ENCODE peak calls at places on chromosome 5, in nine cellular contexts. I is brain microvascular endothelial cell; F is adrenal gland; X is activated CD8-positive, alpha-beta T cell treated with anti-CD3 and anti-CD28 coated beads for 36 hours; U is osteocyte; J is body of pancreas; B is A549; H is left ventricle myocardium inferior; Z is tibial nerve. Y is an unnamed sample.

GRCh38 chr5:675876-676698 is 17.1 kb downstream of the TPPP start:
- DNase-seq in I (no peak), F (no peak), X (no peak), U (peak), J (no peak), B (no peak), H (peak), Z (no peak), Y (no peak)

GRCh38 chr5:179158556-179158955 is 98.4 kb downstream of the ZNF354C start:
- DNase-seq in I (no peak), F (no peak), X (no peak), U (no peak), J (peak), B (no peak), H (no peak), Z (no peak), Y (no peak)

GRCh38 chr5:174843263-174844250 is 119.2 kb downstream of the MSX2 start:
- DNase-seq in I (no peak), F (no peak), X (no peak), U (no peak), J (no peak), B (no peak), H (peak), Z (no peak), Y (no peak)

GRCh38 chr5:169162407-169162806 is 138.5 kb downstream of the SLIT3 start:
- DNase-seq in I (peak), F (no peak), X (no peak), U (no peak), J (no peak), B (no peak), H (no peak), Z (no peak), Y (no peak)

GRCh38 chr5:67677422-67677970 is 480.9 kb upstream of the CD180 start:
- DNase-seq in I (no peak), F (no peak), X (no peak), U (no peak), J (no peak), B (no peak), H (no peak), Z (no peak), Y (no peak)

GRCh38 chr5:115875447-115875846 is 33.7 kb downstream of the AP3S1 start:
- DNase-seq in I (no peak), F (no peak), X (no peak), U (no peak), J (no peak), B (no peak), H (no peak), Z (no peak), Y (no peak)

GRCh38 chr5:146042628-146043279 is 62.6 kb downstream of the PLAC8L1 start:
- DNase-seq in I (peak), F (no peak), X (no peak), U (peak), J (no peak), B (no peak), H (no peak), Z (no peak), Y (no peak)

GRCh38 chr5:107868994-107869393 is 198.3 kb upstream of the EFNA5 start:
- DNase-seq in I (no peak), F (no peak), X (no peak), U (no peak), J (no peak), B (no peak), H (no peak), Z (no peak), Y (no peak)

GRCh38 chr5:128493657-128494329 is 44.3 kb downstream of the FBN2 start:
- DNase-seq in I (no peak), F (no peak), X (no peak), U (no peak), J (no peak), B (no peak), H (no peak), Z (no peak), Y (no peak)

GRCh38 chr5:147613359-147613758 is 103.5 kb upstream of the DPYSL3 start:
- DNase-seq in I (peak), F (no peak), X (no peak), U (no peak), J (no peak), B (no peak), H (no peak), Z (no peak), Y (no peak)

GRCh38 chr5:31783246-31783645 is 144.3 kb downstream of the PDZD2 start:
- DNase-seq in I (no peak), F (no peak), X (no peak), U (no peak), J (no peak), B (no peak), H (no peak), Z (no peak), Y (no peak)

GRCh38 chr5:38382898-38383297 is 124.5 kb downstream of the EGFLAM start:
- DNase-seq in I (peak), F (peak), X (peak), U (peak), J (peak), B (peak), H (peak), Z (peak), Y (peak)

GRCh38 chr5:171495122-171495700 is 75.8 kb downstream of the FGF18 start:
- DNase-seq in I (no peak), F (no peak), X (no peak), U (no peak), J (no peak), B (no peak), H (no peak), Z (no peak), Y (no peak)

GRCh38 chr5:36033050-36033449 is 33.6 kb downstream of the UGT3A2 start:
- DNase-seq in I (no peak), F (no peak), X (no peak), U (no peak), J (no peak), B (no peak), H (no peak), Z (no peak), Y (no peak)

GRCh38 chr5:172113036-172113435 is 75.0 kb downstream of the STK10 start:
- DNase-seq in I (peak), F (no peak), X (peak), U (no peak), J (no peak), B (no peak), H (peak), Z (no peak), Y (no peak)

GRCh38 chr5:147558131-147558730 is 48.4 kb upstream of the DPYSL3 start:
- DNase-seq in I (no peak), F (no peak), X (no peak), U (no peak), J (no peak), B (no peak), H (no peak), Z (no peak), Y (no peak)

GRCh38 chr5:67268233-67269011 is 71.8 kb upstream of the CD180 start:
- DNase-seq in I (peak), F (peak), X (no peak), U (peak), J (peak), B (peak), H (peak), Z (peak), Y (no peak)

GRCh38 chr5:179269781-179270543 is 75.3 kb downstream of the ADAMTS2 start:
- DNase-seq in I (no peak), F (peak), X (no peak), U (no peak), J (peak), B (no peak), H (no peak), Z (no peak), Y (no peak)

GRCh38 chr5:79111960-79112702 is 522 bp downstream of the BHMT start:
- DNase-seq in I (no peak), F (no peak), X (no peak), U (no peak), J (no peak), B (no peak), H (no peak), Z (no peak), Y (no peak)

GRCh38 chr5:59116231-59116900 is 533.5 kb downstream of the RAB3C start:
- DNase-seq in I (no peak), F (no peak), X (no peak), U (no peak), J (no peak), B (no peak), H (no peak), Z (no peak), Y (no peak)

GRCh38 chr5:140145818-140146522 is 20.2 kb downstream of the IGIP start:
- DNase-seq in I (peak), F (peak), X (peak), U (peak), J (peak), B (peak), H (peak), Z (peak), Y (peak)

GRCh38 chr5:77631166-77631582 is 7.3 kb downstream of the OTP start:
- DNase-seq in I (no peak), F (no peak), X (peak), U (no peak), J (no peak), B (no peak), H (no peak), Z (no peak), Y (no peak)

GRCh38 chr5:94366811-94367210 is 251.6 kb downstream of the KIAA0825 start:
- DNase-seq in I (no peak), F (no peak), X (no peak), U (no peak), J (no peak), B (no peak), H (no peak), Z (no peak), Y (no peak)

GRCh38 chr5:178113841-178114324 is 551 bp downstream of the N4BP3 start:
- DNase-seq in I (no peak), F (no peak), X (peak), U (no peak), J (no peak), B (no peak), H (no peak), Z (no peak), Y (peak)

GRCh38 chr5:159324097-159324760 is 6.1 kb downstream of the IL12B start:
- DNase-seq in I (peak), F (no peak), X (no peak), U (no peak), J (no peak), B (no peak), H (no peak), Z (no peak), Y (no peak)

GRCh38 chr5:5025774-5026406 is 114.2 kb upstream of the ADAMTS16 start:
- DNase-seq in I (no peak), F (no peak), X (peak), U (no peak), J (no peak), B (no peak), H (no peak), Z (no peak), Y (no peak)

GRCh38 chr5:128842241-128842640 is 123.0 kb upstream of the SLC27A6 start:
- DNase-seq in I (no peak), F (no peak), X (no peak), U (no peak), J (no peak), B (no peak), H (no peak), Z (no peak), Y (no peak)

GRCh38 chr5:169753795-169754194 is 116.7 kb downstream of the DOCK2 start:
- DNase-seq in I (no peak), F (no peak), X (no peak), U (no peak), J (no peak), B (no peak), H (no peak), Z (no peak), Y (no peak)

GRCh38 chr5:93581738-93582414 is 857 bp upstream of the NR2F1-AS1 start:
- DNase-seq in I (peak), F (peak), X (no peak), U (no peak), J (no peak), B (no peak), H (no peak), Z (no peak), Y (no peak)

GRCh38 chr5:5800801-5801761 is 378.6 kb downstream of the ICE1 start:
- DNase-seq in I (no peak), F (no peak), X (no peak), U (no peak), J (no peak), B (no peak), H (peak), Z (no peak), Y (no peak)

GRCh38 chr5:38446029-38446522 is 110.4 kb downstream of the LIFR start:
- DNase-seq in I (no peak), F (no peak), X (no peak), U (no peak), J (no peak), B (no peak), H (no peak), Z (no peak), Y (no peak)

DNA sequence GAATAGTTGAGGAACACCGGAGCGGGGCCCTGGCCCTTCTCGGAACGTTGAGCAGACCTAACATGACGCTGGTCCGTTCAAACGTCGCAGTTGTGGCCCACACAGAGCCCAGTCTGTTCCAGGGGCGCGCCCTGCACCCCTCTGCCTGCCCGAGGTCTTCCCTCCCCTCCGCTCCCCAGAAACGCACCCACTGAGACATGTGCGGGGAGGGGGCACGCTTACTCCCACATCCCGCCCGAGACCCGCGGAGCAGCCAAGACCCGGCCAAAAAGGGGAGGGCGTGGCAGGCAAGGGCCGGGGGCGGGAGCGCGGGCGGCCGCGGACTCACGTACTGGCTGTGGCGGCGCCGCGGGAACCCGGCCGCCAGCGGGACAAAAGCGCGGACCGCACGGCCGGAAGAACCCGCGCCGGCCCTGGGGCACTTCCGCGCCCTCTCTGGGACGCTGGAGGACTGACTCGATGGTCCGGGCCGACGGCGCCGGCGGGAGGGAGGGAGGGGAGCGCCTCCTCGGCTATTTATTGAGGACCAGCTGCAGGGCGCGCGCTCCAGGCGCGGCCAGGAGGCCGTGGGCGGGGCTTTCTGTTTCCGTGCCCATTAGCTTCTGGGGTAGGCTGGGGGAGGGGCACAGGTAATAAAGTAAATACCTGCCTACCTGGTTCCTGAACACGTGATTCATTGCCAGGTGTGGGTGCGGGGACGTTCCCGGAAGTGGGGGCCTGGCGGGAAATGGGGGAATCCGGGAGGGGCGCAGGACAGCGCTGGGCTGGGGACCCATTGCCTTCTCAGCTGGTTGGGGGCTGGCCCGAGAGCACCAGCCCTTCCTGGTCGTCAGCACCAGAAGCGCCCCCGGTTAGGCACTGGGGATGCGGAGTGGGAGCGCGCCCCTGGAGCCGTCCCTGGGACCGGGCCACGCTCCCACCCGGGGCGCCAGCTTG is at the start of gene ZFP62:
- DNase-seq in I (peak), F (peak), X (peak), U (peak), J (peak), B (peak), H (peak), Z (peak), Y (peak)
- TF ChIP-seq CTCF in I (no peak), F (no peak), X (peak), U (no peak), J (no peak), B (no peak), H (peak), Z (peak), Y (no peak)

DNA sequence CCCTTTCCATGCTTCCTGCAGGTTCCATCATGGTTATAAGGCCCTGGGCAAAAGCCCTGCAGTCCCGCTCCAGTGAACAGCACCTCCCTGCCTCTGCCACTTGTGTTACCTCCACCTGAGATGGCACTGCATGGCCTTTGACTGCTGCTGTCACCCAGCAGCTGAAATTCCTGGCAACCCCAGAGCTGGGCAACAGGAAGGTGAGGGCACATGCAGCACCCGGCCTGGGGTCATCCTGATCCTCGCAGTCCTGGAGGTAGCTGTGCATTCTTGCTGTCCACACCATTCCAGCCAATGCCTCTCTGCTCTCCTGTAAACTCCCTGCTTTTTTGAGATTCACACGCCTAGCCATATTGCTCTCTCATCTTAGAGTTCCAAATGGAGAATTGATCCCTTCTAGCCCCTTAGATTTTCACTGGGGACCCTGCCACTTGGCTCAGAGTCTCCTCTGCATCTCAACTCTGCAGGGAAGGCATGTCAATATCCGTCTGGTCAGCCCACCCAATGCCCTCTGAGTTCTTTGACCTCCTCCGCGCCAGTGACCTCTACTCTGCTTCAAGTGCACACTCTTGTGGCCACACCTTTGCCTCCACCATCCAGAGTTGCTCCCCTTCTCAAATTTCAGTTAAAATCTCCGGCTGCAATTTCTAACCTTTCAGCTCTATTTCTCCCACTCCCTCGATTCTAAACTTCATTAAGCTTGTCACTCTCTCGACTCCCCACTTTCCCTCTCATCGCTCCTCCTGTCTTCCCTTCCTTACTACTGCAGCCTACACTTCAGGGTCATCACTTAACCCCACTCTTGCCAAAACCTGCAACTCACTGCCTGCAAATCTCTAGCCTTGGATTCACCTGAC is 93.4 kb downstream of the ANKH start:
- DNase-seq in I (no peak), F (no peak), X (no peak), U (no peak), J (no peak), B (no peak), H (no peak), Z (no peak), Y (no peak)
- TF ChIP-seq CTCF in I (no peak), F (no peak), X (no peak), U (no peak), J (no peak), B (no peak), H (no peak), Z (no peak), Y (no peak)

GRCh38 chr5:24005384-24005783 is 498.0 kb downstream of the PRDM9 start:
- DNase-seq in I (no peak), F (no peak), X (no peak), U (no peak), J (no peak), B (no peak), H (no peak), Z (no peak), Y (no peak)
- TF ChIP-seq CTCF in I (no peak), F (no peak), X (no peak), U (no peak), J (no peak), B (no peak), H (no peak), Z (no peak), Y (peak)

DNA sequence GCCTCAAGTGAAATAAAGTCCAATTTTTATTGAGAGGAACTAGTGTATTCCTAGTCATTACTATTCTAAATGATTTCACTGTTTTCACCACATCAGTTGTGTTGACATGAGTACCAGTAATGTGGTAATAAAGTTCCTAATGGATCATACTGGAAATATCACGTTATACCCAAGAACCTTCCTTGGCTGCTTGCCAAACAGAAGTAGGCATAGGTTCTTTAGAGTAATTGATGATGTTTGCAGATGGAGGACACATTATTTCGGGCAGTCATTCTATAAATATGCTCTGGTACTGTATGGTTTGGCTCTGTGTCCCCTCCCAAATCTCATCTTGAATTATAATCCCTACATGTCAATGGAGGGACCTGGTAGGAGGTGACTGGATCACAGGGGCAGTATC is 15.1 kb downstream of the SNCAIP start:
- DNase-seq in I (no peak), F (no peak), X (no peak), U (no peak), J (no peak), B (no peak), H (no peak), Z (no peak), Y (no peak)
- TF ChIP-seq CTCF in I (no peak), F (no peak), X (no peak), U (no peak), J (no peak), B (no peak), H (no peak), Z (no peak), Y (no peak)

DNA sequence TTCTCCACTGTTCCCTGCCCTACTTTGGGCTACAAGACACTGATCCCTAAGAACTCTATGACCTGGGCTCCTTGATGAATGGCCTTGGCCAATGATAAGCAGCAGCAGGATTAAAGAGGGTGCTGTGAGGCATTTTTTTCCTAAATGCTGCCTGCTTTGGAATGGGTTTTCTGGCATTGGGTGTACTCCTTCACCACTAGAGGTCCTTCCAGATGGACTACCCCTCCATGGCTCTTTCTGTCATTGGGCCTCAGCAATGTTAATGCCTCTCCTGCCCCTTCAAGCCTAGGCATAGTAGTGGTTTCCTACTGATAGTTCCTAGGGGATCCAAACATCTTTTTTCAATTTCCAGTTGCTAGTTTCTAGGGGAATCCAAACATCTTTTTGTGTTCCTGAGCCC is 319.3 kb upstream of the RPS23 start:
- DNase-seq in I (no peak), F (no peak), X (no peak), U (no peak), J (no peak), B (no peak), H (no peak), Z (no peak), Y (no peak)
- TF ChIP-seq CTCF in I (peak), F (no peak), X (peak), U (peak), J (no peak), B (no peak), H (no peak), Z (no peak), Y (peak)